ENCODE peak calls at places on chromosomes 16 and 17, in seven cellular contexts. R, C, L, Z, Y, I and N are unnamed samples.

GRCh38 chr17:67990909-67991308 is 5.4 kb downstream of the C17orf58 start:
- DNase-seq in R (no peak), C (no peak), L (no peak), Z (no peak), Y (no peak), I (no peak), N (no peak)

GRCh38 chr16:78210305-78210704 is 110.9 kb downstream of the WWOX start:
- DNase-seq in R (no peak), C (no peak), L (no peak), Z (no peak), Y (peak; percentile 29), I (no peak), N (no peak)

GRCh38 chr17:17494499-17495447 is 1.4 kb downstream of the RASD1 start:
- DNase-seq in R (no peak), C (peak; percentile 82), L (no peak), Z (peak; percentile 62), Y (peak; percentile 37), I (peak; percentile 38), N (peak; percentile 40)

GRCh38 chr16:82031116-82032084 is 3.7 kb upstream of the HSD17B2 start:
- DNase-seq in R (no peak), C (no peak), L (no peak), Z (peak; percentile 36), Y (peak; percentile 72), I (peak; percentile 77), N (peak; percentile 48)

GRCh38 chr16:12613131-12613991 is 190.3 kb downstream of the CPPED1 start:
- DNase-seq in R (peak; percentile 26), C (peak; percentile 76), L (no peak), Z (no peak), Y (peak; percentile 39), I (no peak), N (peak; percentile 28)

GRCh38 chr17:16258916-16259315 is 41.9 kb downstream of the PIGL start:
- DNase-seq in R (no peak), C (no peak), L (no peak), Z (no peak), Y (peak; percentile 36), I (no peak), N (no peak)

GRCh38 chr16:88650749-88651275 is at the start of gene CYBA:
- DNase-seq in R (peak; percentile 81), C (peak; percentile 93), L (peak; percentile 47), Z (peak; percentile 41), Y (peak; percentile 22), I (peak; percentile 69), N (peak; percentile 88)

GRCh38 chr16:50735629-50736122 is 6.2 kb upstream of the CYLD start:
- DNase-seq in R (no peak), C (no peak), L (no peak), Z (no peak), Y (no peak), I (no peak), N (no peak)

GRCh38 chr17:64256913-64257807 is 5.9 kb downstream of the TEX2 start:
- DNase-seq in R (no peak), C (no peak), L (no peak), Z (no peak), Y (peak; percentile 16), I (no peak), N (no peak)

GRCh38 chr17:79631640-79632431 is 21.0 kb upstream of the RBFOX3 start:
- DNase-seq in R (no peak), C (peak; percentile 25), L (no peak), Z (no peak), Y (no peak), I (no peak), N (no peak)

GRCh38 chr17:59807892-59808509 is 84.7 kb downstream of the TUBD1 start:
- DNase-seq in R (no peak), C (no peak), L (no peak), Z (no peak), Y (no peak), I (no peak), N (no peak)

GRCh38 chr16:85678821-85679220 is 9.9 kb downstream of the GINS2 start:
- DNase-seq in R (no peak), C (no peak), L (no peak), Z (no peak), Y (no peak), I (no peak), N (no peak)

GRCh38 chr17:75832164-75832651 is 12.0 kb downstream of the UNC13D start:
- DNase-seq in R (no peak), C (no peak), L (peak; percentile 23), Z (no peak), Y (peak; percentile 85), I (no peak), N (no peak)

GRCh38 chr17:15649861-15650391 is 30.4 kb upstream of the FBXW10B start:
- DNase-seq in R (no peak), C (no peak), L (peak; percentile 44), Z (no peak), Y (peak; percentile 55), I (peak; percentile 41), N (peak; percentile 87)

GRCh38 chr16:80623376-80623775 is 82.6 kb downstream of the DYNLRB2 start:
- DNase-seq in R (no peak), C (no peak), L (no peak), Z (no peak), Y (peak; percentile 64), I (no peak), N (no peak)

GRCh38 chr16:15653227-15653626 is 3.2 kb downstream of the NDE1 start:
- DNase-seq in R (no peak), C (no peak), L (no peak), Z (peak; percentile 44), Y (peak; percentile 97), I (no peak), N (no peak)

GRCh38 chr16:51034481-51035109 is 116.5 kb downstream of the SALL1 start:
- DNase-seq in R (no peak), C (no peak), L (no peak), Z (no peak), Y (no peak), I (peak; percentile 19), N (no peak)

GRCh38 chr17:40173778-40174135 is 3.5 kb upstream of the RAPGEFL1 start:
- DNase-seq in R (no peak), C (no peak), L (no peak), Z (no peak), Y (no peak), I (no peak), N (no peak)

GRCh38 chr16:30722443-30722842 is 23.5 kb downstream of the SRCAP start:
- DNase-seq in R (no peak), C (no peak), L (no peak), Z (no peak), Y (no peak), I (no peak), N (no peak)
- TF ChIP-seq CTCF in R (peak; percentile 34), C (no peak), L (no peak), Z (no peak), Y (no peak), I (no peak), N (no peak)

DNA sequence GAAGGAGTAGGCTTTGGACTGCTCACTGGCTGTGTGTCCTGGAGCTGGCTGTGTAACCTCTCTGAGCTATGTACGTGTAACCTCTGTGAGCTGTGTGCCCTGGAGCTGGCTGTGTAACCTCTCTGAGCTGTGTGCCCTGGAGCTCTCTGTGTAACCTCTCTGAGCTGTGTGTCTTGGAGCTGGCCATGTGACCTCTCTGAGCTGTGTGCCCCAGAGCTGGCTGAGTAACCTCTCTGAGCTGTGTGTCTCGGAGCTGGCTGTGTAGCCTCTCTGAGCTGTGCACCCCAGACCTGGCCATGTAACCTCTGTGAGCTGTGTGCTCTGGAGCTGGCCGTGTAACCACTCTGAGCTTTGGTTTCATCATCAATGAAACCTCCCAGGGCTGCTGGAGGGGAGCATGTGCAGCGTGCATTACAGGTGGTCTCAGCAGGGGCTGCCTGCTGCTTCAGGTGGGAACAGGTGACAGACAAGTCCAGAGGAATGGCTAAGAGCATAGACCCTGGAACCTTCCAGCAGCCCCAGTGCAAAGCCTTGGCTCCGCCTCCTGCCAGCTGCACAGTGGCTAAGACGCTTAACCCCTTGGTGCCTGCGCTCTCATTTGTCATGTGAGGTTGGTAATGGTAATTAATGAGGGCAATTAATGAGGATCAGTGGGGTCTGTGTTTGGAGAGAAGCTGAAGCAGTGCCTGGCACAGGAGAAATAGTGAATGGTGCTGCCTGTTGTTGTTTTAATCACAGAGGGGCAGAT is 86.7 kb downstream of the KATNIP start:
- DNase-seq in R (no peak), C (no peak), L (no peak), Z (no peak), Y (no peak), I (no peak), N (no peak)
- H3K4me1 ChIP-seq in R (no peaks in the 10 kb centered on the region), C (no peaks in the 10 kb centered on the region), L (no peaks in the 10 kb centered on the region), Z (no peaks in the 10 kb centered on the region), Y (peaks cover 10% of the 10 kb centered on the region), I (no peaks in the 10 kb centered on the region), N (no peaks in the 10 kb centered on the region)

GRCh38 chr17:8791910-8792270 is 7.3 kb downstream of the MFSD6L start:
- DNase-seq in R (no peak), C (peak; percentile 20), L (no peak), Z (no peak), Y (peak; percentile 51), I (peak; percentile 70), N (no peak)
- H3K27ac ChIP-seq in R (no peak overlapping the region), C (no peak overlapping the region), L (no peak overlapping the region), Z (no peak overlapping the region), Y (no peak overlapping the region), I (no peak overlapping the region), N (no peak overlapping the region)

GRCh38 chr17:2025220-2025621 is at the start of gene RTN4RL1:
- DNase-seq in R (peak; percentile 89), C (peak; percentile 78), L (peak; percentile 41), Z (peak; percentile 81), Y (no peak), I (peak; percentile 94), N (peak; percentile 62)

GRCh38 chr17:2027528-2028233 is 2.3 kb upstream of the DPH1 start:
- DNase-seq in R (no peak), C (no peak), L (no peak), Z (no peak), Y (no peak), I (no peak), N (no peak)

GRCh38 chr17:2023692-2024571 is 1.2 kb downstream of the RTN4RL1 start:
- DNase-seq in R (no peak), C (peak; percentile 92), L (peak; percentile 69), Z (no peak), Y (peak; percentile 41), I (peak; percentile 68), N (no peak)

GRCh38 chr17:2024572-2025219 is 438 bp downstream of the RTN4RL1 start:
- DNase-seq in R (no peak), C (no peak), L (no peak), Z (no peak), Y (no peak), I (no peak), N (no peak)

DNA sequence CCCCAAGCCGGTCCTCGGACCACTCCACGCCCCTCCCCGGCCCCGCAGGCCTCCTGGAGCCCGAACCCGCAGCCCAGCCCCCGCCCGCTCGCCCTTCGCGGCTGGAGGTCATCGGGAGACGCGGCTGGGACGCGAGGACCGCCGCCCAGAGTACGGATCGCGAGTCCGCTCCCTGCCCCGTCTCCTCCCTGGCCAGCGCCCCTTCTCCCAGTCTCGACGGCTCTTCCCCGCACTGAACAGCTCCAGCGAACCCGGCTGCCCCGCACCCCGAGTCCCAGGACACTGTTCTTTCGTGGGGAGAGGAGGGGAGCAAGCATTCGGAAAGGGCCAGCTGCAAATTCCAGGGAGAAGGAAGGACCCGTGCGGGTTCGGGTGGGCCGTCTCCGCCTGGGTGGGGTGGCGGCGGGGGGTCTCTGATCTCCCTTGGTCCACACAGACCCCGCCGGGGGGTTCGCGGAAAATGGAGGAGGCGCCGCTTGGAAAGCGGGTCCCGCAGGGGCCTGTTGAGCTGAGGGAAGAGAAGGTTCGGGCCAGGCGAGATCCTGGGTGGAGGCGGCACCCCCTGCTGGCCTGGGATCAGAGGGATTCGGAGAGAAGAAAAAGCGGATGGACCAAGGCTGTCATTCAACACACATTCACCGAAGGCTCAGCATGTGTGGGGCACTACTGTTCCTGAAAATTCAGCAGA is 632 bp upstream of the RTN4RL1 start:
- DNase-seq in R (peak; percentile 35), C (peak; percentile 75), L (peak; percentile 60), Z (peak; percentile 84), Y (peak; percentile 57), I (peak; percentile 72), N (peak; percentile 76)
- TF ChIP-seq CTCF in R (peak; percentile 52), C (peak; percentile 49), L (peak; percentile 56), Z (peak; percentile 61), Y (peak; percentile 82), I (peak; percentile 63), N (peak; percentile 45)